ENCODE peak calls at places on chromosomes 7 and 10, in ten cellular contexts. R is GM23248; P is foreskin fibroblast; Y is hepatocyte; H is Panc1; A is astrocyte; L is CD8-positive, alpha-beta memory T cell; B is upper lobe of right lung; M is A549; O is tibial artery. K is an unnamed sample.

GRCh38 chr7:3998060-3998459 is 684.0 kb upstream of the FOXK1 start:
- DNase-seq in A (no peak), Y (no peak), B (no peak), L (no peak), O (no peak), M (no peak), H (no peak), R (no peak), P (no peak), K (no peak)

GRCh38 chr7:97016392-97017196 is 8.0 kb downstream of the DLX5 start:
- DNase-seq in H (no peak), O (no peak), R (no peak), M (no peak), Y (peak; percentile 61), A (no peak), L (no peak), B (no peak), P (no peak), K (peak; percentile 92)

GRCh38 chr7:17099083-17099973 is 199.1 kb upstream of the AHR start:
- DNase-seq in A (peak; percentile 52), Y (peak; percentile 74), H (no peak), P (peak; percentile 58), O (no peak), R (peak; percentile 37), M (peak; percentile 50), L (no peak), B (peak; percentile 72), K (no peak)

GRCh38 chr7:46003896-46004875 is 83.1 kb upstream of the IGFBP3 start:
- DNase-seq in H (peak; percentile 42), R (peak; percentile 96), P (peak; percentile 96), Y (no peak), L (no peak), B (no peak), M (no peak), O (no peak), A (peak; percentile 93), K (no peak)

GRCh38 chr10:26374426-26374825 is 63.7 kb upstream of the APBB1IP start:
- DNase-seq in B (no peak), Y (no peak), O (peak; percentile 24), M (no peak), R (no peak), H (no peak), P (no peak), A (no peak), L (no peak), K (no peak)

GRCh38 chr10:5574642-5575131 is 49.9 kb downstream of the CALML3 start:
- DNase-seq in P (no peak), B (peak; percentile 43), A (no peak), R (no peak), M (no peak), Y (peak; percentile 63), L (no peak), H (no peak), O (no peak), K (no peak)

GRCh38 chr10:117239031-117239430 is 1.9 kb upstream of the SLC18A2 start:
- DNase-seq in M (no peak), A (no peak), H (no peak), O (no peak), P (no peak), L (no peak), Y (no peak), B (no peak), R (no peak), K (no peak)

GRCh38 chr7:124152859-124153692 is 120.2 kb upstream of the TMEM229A start:
- DNase-seq in B (no peak), P (peak; percentile 53), H (no peak), M (peak; percentile 1), A (peak; percentile 23), R (peak; percentile 24), Y (peak; percentile 54), O (no peak), L (no peak), K (peak; percentile 15)

GRCh38 chr10:58371473-58371872 is 13.7 kb upstream of the TFAM start:
- DNase-seq in R (no peak), B (no peak), O (no peak), A (no peak), P (no peak), H (no peak), L (no peak), Y (no peak), M (no peak), K (no peak)

GRCh38 chr10:124477614-124478363 is 16.2 kb downstream of the LHPP start:
- DNase-seq in A (no peak), B (no peak), P (no peak), Y (no peak), L (no peak), R (no peak), H (no peak), M (no peak), O (no peak), K (peak; percentile 72)

GRCh38 chr7:84677386-84677785 is 482.8 kb upstream of the SEMA3A start:
- DNase-seq in P (peak; percentile 10), H (no peak), M (no peak), B (no peak), Y (no peak), L (no peak), A (no peak), O (peak; percentile 68), R (peak; percentile 80), K (no peak)

GRCh38 chr7:23022258-23022745 is 8.4 kb upstream of the HYCC1 start:
- DNase-seq in B (no peak), H (no peak), R (peak; percentile 84), O (no peak), P (peak; percentile 95), M (no peak), L (no peak), A (peak; percentile 96), Y (peak; percentile 36), K (no peak)

GRCh38 chr7:1279041-1279440 is 46.4 kb downstream of the UNCX start:
- DNase-seq in R (no peak), O (no peak), Y (no peak), H (no peak), A (no peak), M (no peak), P (no peak), L (no peak), B (no peak), K (no peak)

GRCh38 chr10:96720422-96721206 is at the start of gene PIK3AP1:
- DNase-seq in B (peak; percentile 88), P (peak; percentile 23), Y (peak; percentile 57), H (no peak), O (peak; percentile 38), A (no peak), R (peak; percentile 35), M (peak; percentile 56), L (peak; percentile 28), K (peak; percentile 85)

GRCh38 chr10:93493162-93493561 is 3.2 kb upstream of the CEP55 start:
- DNase-seq in R (no peak), A (no peak), H (no peak), B (no peak), O (no peak), M (no peak), L (no peak), Y (no peak), P (no peak), K (no peak)

GRCh38 chr10:104680467-104681401 is 39.6 kb downstream of the SORCS3 start:
- DNase-seq in B (peak; percentile 68), R (peak; percentile 19), P (peak; percentile 36), H (no peak), O (no peak), L (no peak), Y (peak; percentile 79), M (peak; percentile 24), A (no peak), K (peak; percentile 78)
- H3K4me3 ChIP-seq in B (peak overlapping the region; percentile 25), R (peak overlapping the region; percentile 49), P (peak overlapping the region; percentile 18), H (no peak overlapping the region), O (no peak overlapping the region), L (no peak overlapping the region), Y (peak overlapping the region; percentile 29), M (peak overlapping the region; percentile 38), A (peak overlapping the region; percentile 46), K (peak overlapping the region; percentile 45)

GRCh38 chr10:133276435-133277201 is at the start of gene ADAM8:
- DNase-seq in O (no peak), M (no peak), P (peak; percentile 67), R (peak; percentile 59), A (no peak), B (peak; percentile 78), Y (peak; percentile 64), L (no peak), H (no peak), K (peak; percentile 100)
- H3K4me3 ChIP-seq in O (peak within 1 kb of the TSS; percentile 6), M (no peak within 1 kb of the TSS), P (no peak within 1 kb of the TSS), R (peak within 1 kb of the TSS; percentile 29), A (no peak within 1 kb of the TSS), B (peak within 1 kb of the TSS; percentile 45), Y (no peak within 1 kb of the TSS), L (peak within 1 kb of the TSS; percentile 88), H (no peak within 1 kb of the TSS), K (peak within 1 kb of the TSS; percentile 39)

GRCh38 chr7:36904101-36904500 is 179.8 kb upstream of the AOAH start:
- DNase-seq in A (no peak), H (no peak), O (no peak), M (no peak), L (no peak), R (no peak), P (no peak), B (no peak), Y (no peak), K (no peak)
- H3K4me3 ChIP-seq in A (no peak overlapping the region), H (no peak overlapping the region), O (no peak overlapping the region), M (no peak overlapping the region), L (no peak overlapping the region), R (no peak overlapping the region), P (no peak overlapping the region), B (no peak overlapping the region), Y (no peak overlapping the region), K (no peak overlapping the region)

DNA sequence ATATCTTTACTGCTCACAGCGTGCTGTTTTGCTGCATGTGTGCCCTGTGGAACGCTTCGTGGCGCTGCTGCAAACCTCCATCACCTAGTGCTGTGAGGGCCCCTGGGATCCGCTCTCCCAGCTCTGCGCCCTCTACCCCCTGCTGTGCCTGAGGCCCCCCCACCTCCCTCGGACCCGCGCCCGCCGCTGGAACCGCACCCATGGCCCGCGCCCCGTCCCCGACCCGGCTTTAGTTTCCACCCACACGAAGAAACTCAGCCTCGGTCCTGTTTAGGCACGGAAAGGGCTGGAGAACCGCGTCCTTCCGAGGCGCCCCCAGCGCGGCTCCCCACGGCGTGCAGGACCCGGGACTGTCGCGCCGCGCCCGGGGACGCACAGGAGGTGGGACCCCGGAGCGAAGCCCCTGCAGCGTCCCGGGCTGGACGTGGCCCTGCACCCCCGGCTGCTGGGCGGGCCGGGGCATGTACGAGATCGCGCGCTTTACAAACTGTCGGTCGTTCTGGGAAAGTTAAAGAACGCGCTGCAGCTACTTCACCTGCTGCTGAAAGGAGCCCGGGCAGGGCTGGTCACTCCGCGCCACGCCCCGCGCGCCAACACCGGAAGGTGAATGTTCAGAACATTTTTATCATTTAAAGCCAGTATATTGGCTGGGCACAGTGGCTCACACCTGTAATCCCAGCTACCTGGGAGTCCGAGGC is 54.3 kb downstream of the BMS1 start:
- DNase-seq in A (peak; percentile 18), R (peak; percentile 56), O (no peak), B (no peak), P (peak; percentile 66), L (no peak), M (peak; percentile 11), Y (peak; percentile 34), H (no peak), K (peak; percentile 65)
- H3K4me3 ChIP-seq in A (peak overlapping the region; percentile 42), R (peak overlapping the region; percentile 70), O (no peak overlapping the region), B (peak overlapping the region; percentile 30), P (peak overlapping the region; percentile 43), L (no peak overlapping the region), M (peak overlapping the region; percentile 51), Y (peak overlapping the region; percentile 36), H (peak overlapping the region; percentile 51), K (peak overlapping the region; percentile 31)